ENCODE peak calls at places on chromosomes 3 and 15, in ten cellular contexts. S is IMR-90, U is NB4, D is breast epithelium, J is HCT116, I is esophagus muscularis mucosa, F is H1, E is heart left ventricle, N is thyroid gland, K is spleen. Z is an unnamed sample.

GRCh38 chr3:48404440-48405342 is 25.2 kb downstream of the PLXNB1 start:
- DNase-seq in D (peak; percentile 45), S (no peak), I (no peak), E (peak; percentile 39), K (no peak), F (no peak), N (peak; percentile 30), J (no peak), U (no peak), Z (peak; percentile 85)

GRCh38 chr3:104437891-104438290 is 928.8 kb upstream of the ALCAM start:
- DNase-seq in K (no peak), S (peak; percentile 10), U (no peak), I (no peak), E (no peak), N (no peak), F (no peak), D (no peak), J (no peak), Z (no peak)

GRCh38 chr15:35126236-35126635 is 41.1 kb upstream of the NANOGP8 start:
- DNase-seq in K (no peak), E (no peak), J (no peak), I (no peak), N (no peak), F (no peak), S (no peak), U (no peak), D (no peak), Z (no peak)

GRCh38 chr3:133745981-133746721 is at the start of gene TF:
- DNase-seq in K (no peak), F (no peak), U (no peak), E (no peak), J (no peak), N (no peak), D (no peak), I (peak; percentile 89), S (no peak), Z (no peak)

GRCh38 chr15:42621386-42621785 is 46.0 kb downstream of the STARD9 start:
- DNase-seq in I (no peak), U (no peak), N (no peak), S (no peak), F (no peak), K (no peak), J (no peak), D (no peak), E (no peak), Z (no peak)

GRCh38 chr15:55552461-55552860 is 35.7 kb downstream of the PYGO1 start:
- DNase-seq in N (no peak), E (no peak), F (no peak), S (no peak), D (no peak), J (no peak), K (no peak), U (no peak), I (no peak), Z (no peak)

GRCh38 chr3:152258448-152259302 is 10.1 kb upstream of the MBNL1 start:
- DNase-seq in S (peak; percentile 95), I (no peak), F (no peak), K (no peak), D (no peak), N (no peak), U (peak; percentile 94), E (peak; percentile 77), J (peak; percentile 80), Z (peak; percentile 85)

GRCh38 chr15:39358441-39359041 is 222.3 kb upstream of the THBS1 start:
- DNase-seq in K (no peak), I (no peak), D (no peak), E (peak; percentile 42), N (peak; percentile 59), J (no peak), S (peak; percentile 84), F (no peak), U (no peak), Z (no peak)

GRCh38 chr15:88918738-88919137 is 5.6 kb upstream of the MFGE8 start:
- DNase-seq in J (peak; percentile 90), N (no peak), S (peak; percentile 99), U (peak; percentile 76), E (peak; percentile 89), K (no peak), D (no peak), I (no peak), F (peak; percentile 31), Z (peak; percentile 84)

GRCh38 chr3:47163023-47163989 is 607 bp downstream of the SETD2 start:
- DNase-seq in K (peak; percentile 91), D (no peak), J (no peak), U (peak; percentile 58), S (peak; percentile 27), F (peak; percentile 76), N (peak; percentile 48), I (no peak), E (peak; percentile 43), Z (peak; percentile 88)

GRCh38 chr15:94930441-94930840 is 699.1 kb downstream of the MCTP2 start:
- DNase-seq in D (no peak), E (no peak), I (no peak), K (no peak), J (no peak), S (no peak), U (no peak), F (no peak), N (no peak), Z (no peak)

GRCh38 chr15:94929282-94929681 is 697.9 kb downstream of the MCTP2 start:
- DNase-seq in E (peak; percentile 26), U (no peak), I (no peak), J (no peak), D (no peak), N (no peak), K (no peak), F (no peak), S (no peak), Z (peak; percentile 21)

GRCh38 chr15:94930945-94931344 is 699.6 kb downstream of the MCTP2 start:
- DNase-seq in J (no peak), U (no peak), E (no peak), F (no peak), S (no peak), N (no peak), K (no peak), D (no peak), I (no peak), Z (no peak)

GRCh38 chr15:94924057-94924456 is 692.7 kb downstream of the MCTP2 start:
- DNase-seq in N (no peak), S (no peak), I (no peak), J (no peak), D (no peak), F (no peak), E (no peak), K (no peak), U (no peak), Z (no peak)

DNA sequence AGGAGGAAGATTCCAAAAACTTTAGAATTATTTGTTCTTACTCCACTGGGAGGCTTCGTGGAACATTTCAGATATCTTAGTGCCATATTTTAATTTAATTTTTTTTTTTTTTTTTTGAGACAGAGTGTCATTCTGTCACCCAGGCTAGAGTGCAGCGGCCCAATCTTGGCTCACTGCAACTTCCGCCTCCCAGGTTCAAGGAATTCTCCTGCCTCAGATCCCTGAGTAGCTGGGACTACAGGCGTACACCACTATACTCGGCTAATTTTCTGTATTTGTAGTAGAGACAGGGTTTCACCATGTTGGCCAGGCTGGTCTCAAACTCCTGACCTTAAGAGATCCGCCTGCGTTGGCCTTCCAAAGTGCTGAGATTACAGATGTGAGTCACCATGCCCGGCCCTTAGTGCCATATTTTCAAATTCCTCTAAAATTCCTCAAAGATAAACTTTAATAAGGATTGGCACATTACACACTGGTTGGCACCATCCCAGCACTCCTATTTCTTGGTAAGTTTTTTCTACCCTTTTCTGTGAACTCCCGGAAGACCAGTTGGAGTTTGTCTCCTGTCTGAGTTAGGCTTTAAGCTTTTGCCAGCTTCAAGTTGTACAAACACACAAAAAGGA is 693.7 kb downstream of the MCTP2 start:
- DNase-seq in F (no peak), U (no peak), D (no peak), E (no peak), K (no peak), J (no peak), N (peak; percentile 4), S (no peak), I (no peak), Z (no peak)
- TF ChIP-seq POLR2A in F (no peak), U (no peak), D (no peak), E (no peak), K (no peak), J (no peak), N (no peak), S (no peak), I (no peak), Z (no peak)

GRCh38 chr15:85495096-85495495 is 114.7 kb downstream of the AKAP13 start:
- DNase-seq in J (no peak), K (no peak), I (no peak), F (no peak), N (no peak), U (no peak), S (no peak), D (no peak), E (no peak), Z (no peak)

GRCh38 chr15:85491663-85492062 is 111.3 kb downstream of the AKAP13 start:
- DNase-seq in E (no peak), D (no peak), S (no peak), J (no peak), U (no peak), I (no peak), N (no peak), F (no peak), K (no peak), Z (no peak)

GRCh38 chr15:85495542-85495941 is 115.1 kb downstream of the AKAP13 start:
- DNase-seq in U (no peak), D (no peak), K (no peak), N (no peak), I (no peak), F (no peak), J (no peak), E (no peak), S (no peak), Z (no peak)

GRCh38 chr15:85494035-85494793 is 113.8 kb downstream of the AKAP13 start:
- DNase-seq in E (no peak), K (no peak), I (no peak), D (no peak), J (peak; percentile 93), U (no peak), F (no peak), N (peak; percentile 21), S (peak; percentile 95), Z (no peak)

GRCh38 chr15:85493258-85493657 is 112.9 kb downstream of the AKAP13 start:
- DNase-seq in E (no peak), I (no peak), N (no peak), S (no peak), K (no peak), U (no peak), F (no peak), J (no peak), D (no peak), Z (no peak)
- H3K4me3 ChIP-seq in E (no peak overlapping the region), I (no peak overlapping the region), N (no peak overlapping the region), S (no peak overlapping the region), K (no peak overlapping the region), U (no peak overlapping the region), F (no peak overlapping the region), J (no peak overlapping the region), D (no peak overlapping the region), Z (no peak overlapping the region)

GRCh38 chr3:125032100-125032643 is 23.6 kb downstream of the HEG1 start:
- DNase-seq in D (no peak), E (peak; percentile 60), S (no peak), I (no peak), U (no peak), K (no peak), N (no peak), J (no peak), F (no peak), Z (peak; percentile 13)
- TF ChIP-seq CTCF in D (no peak), E (no peak), S (no peak), I (no peak), U (no peak), K (peak; percentile 30), N (no peak), J (no peak), F (no peak), Z (no peak)

GRCh38 chr3:177196473-177197040 is 725 bp downstream of the TBL1XR1 start:
- DNase-seq in D (peak; percentile 57), U (peak; percentile 68), S (peak; percentile 44), N (peak; percentile 60), F (peak; percentile 55), I (no peak), E (no peak), K (peak; percentile 82), J (no peak), Z (peak; percentile 89)
- TF ChIP-seq POLR2A in D (no peak), U (peak; percentile 10), S (no peak), N (no peak), F (no peak), I (no peak), E (no peak), K (no peak), J (no peak), Z (no peak)